ENCODE peak calls at places on chromosomes 13 and 19, in eight cellular contexts. T is neural crest cell; H is lower leg skin; C is anterior cingulate cortex; X is activated T-cell treated with anti-CD3 and anti-CD28 coated beads, Interleukin-2, amount 50 U/mL, for 72 hours; K is HTR-8/SVneo; V is tibial artery; E is HFF-Myc. U is an unnamed sample.

GRCh38 chr13:112880221-112880641 is 88.8 kb upstream of the MCF2L start:
- DNase-seq in T (no peak), H (no peak), C (no peak), X (no peak), K (no peak), V (peak), E (no peak), U (no peak)

GRCh38 chr19:15115080-15115479 is 7.9 kb downstream of the SYDE1 start:
- DNase-seq in T (no peak), H (no peak), C (no peak), X (no peak), K (no peak), V (peak), E (no peak), U (peak)

GRCh38 chr19:1860821-1861598 is 2.4 kb downstream of the KLF16 start:
- DNase-seq in T (no peak), H (no peak), C (no peak), X (no peak), K (no peak), V (no peak), E (no peak), U (no peak)

GRCh38 chr19:41187884-41188279 is 5.1 kb upstream of the CYP2S1 start:
- DNase-seq in T (no peak), H (no peak), C (no peak), X (no peak), K (no peak), V (no peak), E (no peak), U (no peak)

GRCh38 chr19:51799311-51799997 is 4.5 kb downstream of the FPR3 start:
- DNase-seq in T (no peak), H (peak), C (peak), X (no peak), K (peak), V (peak), E (peak), U (peak)

GRCh38 chr13:30552567-30552966 is 65.2 kb upstream of the USPL1 start:
- DNase-seq in T (no peak), H (no peak), C (no peak), X (no peak), K (no peak), V (no peak), E (no peak), U (no peak)

GRCh38 chr19:29105629-29106352 is 107.2 kb downstream of the UQCRFS1 start:
- DNase-seq in T (no peak), H (no peak), C (no peak), X (no peak), K (no peak), V (no peak), E (no peak), U (no peak)

GRCh38 chr19:58001895-58002369 is 688 bp downstream of the ZNF606 start:
- DNase-seq in T (no peak), H (no peak), C (no peak), X (no peak), K (no peak), V (no peak), E (no peak), U (no peak)

GRCh38 chr13:109858319-109858718 is 71.9 kb upstream of the IRS2 start:
- DNase-seq in T (no peak), H (no peak), C (no peak), X (no peak), K (no peak), V (no peak), E (no peak), U (no peak)

GRCh38 chr13:51330741-51331140 is 8.8 kb upstream of the SERPINE3 start:
- DNase-seq in T (no peak), H (no peak), C (no peak), X (no peak), K (no peak), V (no peak), E (no peak), U (no peak)

GRCh38 chr19:18397242-18398202 is at the start of gene LRRC25:
- DNase-seq in T (no peak), H (no peak), C (no peak), X (no peak), K (no peak), V (peak), E (no peak), U (peak)

GRCh38 chr13:95156208-95156607 is 145.0 kb downstream of the ABCC4 start:
- DNase-seq in T (no peak), H (no peak), C (no peak), X (no peak), K (no peak), V (no peak), E (no peak), U (no peak)